ENCODE peak calls at places on chromosomes 6 and 20, in four cellular contexts. A is GM12878, B is K562, W is HCT116. F is an unnamed sample.

GRCh38 chr6:54718541-54719023 is 128.0 kb upstream of the FAM83B start:
- DNase-seq in A (no peak), B (no peak), W (no peak), F (no peak)

GRCh38 chr6:30100585-30101422 is 12.1 kb downstream of the TRIM31 start:
- DNase-seq in A (no peak), B (peak), W (no peak), F (no peak)

GRCh38 chr6:42226251-42227143 is 8.8 kb upstream of the MRPS10 start:
- DNase-seq in A (no peak), B (no peak), W (peak), F (peak)

GRCh38 chr6:35026434-35027222 is 114.5 kb downstream of the TCP11 start:
- DNase-seq in A (no peak), B (no peak), W (peak), F (no peak)

GRCh38 chr6:81761197-81761596 is 8.7 kb upstream of the TENT5A start:
- DNase-seq in A (no peak), B (no peak), W (no peak), F (no peak)

GRCh38 chr6:122494665-122495272 is 23.2 kb upstream of the SERINC1 start:
- DNase-seq in A (no peak), B (no peak), W (no peak), F (no peak)

GRCh38 chr6:133835901-133836300 is 53.0 kb upstream of the TCF21 start:
- DNase-seq in A (no peak), B (no peak), W (no peak), F (no peak)

GRCh38 chr6:24504274-24504641 is 9.5 kb downstream of the ALDH5A1 start:
- DNase-seq in A (no peak), B (no peak), W (no peak), F (no peak)

GRCh38 chr6:13383280-13384163 is 55.2 kb upstream of the TBC1D7 start:
- DNase-seq in A (peak), B (no peak), W (no peak), F (no peak)

GRCh38 chr6:166402582-166403277 is 20.0 kb upstream of the MPC1 start:
- DNase-seq in A (no peak), B (no peak), W (no peak), F (no peak)
- TF ChIP-seq YY1 in A (no peak), B (no peak), W (no peak), F (no peak)

DNA sequence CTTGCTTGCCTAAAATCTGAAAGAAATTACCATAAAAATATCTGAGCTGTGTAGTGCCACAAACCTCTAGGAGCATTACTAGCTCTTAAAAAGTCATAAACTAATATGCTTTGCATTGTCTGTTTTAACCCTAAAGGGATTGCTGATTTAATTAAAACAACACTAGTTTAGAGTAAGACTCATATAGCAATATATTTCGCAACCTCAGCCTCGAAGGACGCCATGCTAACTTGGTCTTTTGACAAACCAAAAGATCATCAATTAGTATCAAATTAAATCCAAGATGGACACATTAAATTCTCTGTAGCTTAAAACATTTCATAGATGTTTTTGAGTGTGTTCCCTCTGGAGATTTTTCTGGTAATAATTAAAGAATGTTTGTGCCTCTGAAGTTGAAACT is 74.8 kb upstream of the KCNQ5 start:
- DNase-seq in A (no peak), B (no peak), W (no peak), F (no peak)
- TF ChIP-seq YY1 in A (no peak), B (no peak), W (no peak), F (no peak)

DNA sequence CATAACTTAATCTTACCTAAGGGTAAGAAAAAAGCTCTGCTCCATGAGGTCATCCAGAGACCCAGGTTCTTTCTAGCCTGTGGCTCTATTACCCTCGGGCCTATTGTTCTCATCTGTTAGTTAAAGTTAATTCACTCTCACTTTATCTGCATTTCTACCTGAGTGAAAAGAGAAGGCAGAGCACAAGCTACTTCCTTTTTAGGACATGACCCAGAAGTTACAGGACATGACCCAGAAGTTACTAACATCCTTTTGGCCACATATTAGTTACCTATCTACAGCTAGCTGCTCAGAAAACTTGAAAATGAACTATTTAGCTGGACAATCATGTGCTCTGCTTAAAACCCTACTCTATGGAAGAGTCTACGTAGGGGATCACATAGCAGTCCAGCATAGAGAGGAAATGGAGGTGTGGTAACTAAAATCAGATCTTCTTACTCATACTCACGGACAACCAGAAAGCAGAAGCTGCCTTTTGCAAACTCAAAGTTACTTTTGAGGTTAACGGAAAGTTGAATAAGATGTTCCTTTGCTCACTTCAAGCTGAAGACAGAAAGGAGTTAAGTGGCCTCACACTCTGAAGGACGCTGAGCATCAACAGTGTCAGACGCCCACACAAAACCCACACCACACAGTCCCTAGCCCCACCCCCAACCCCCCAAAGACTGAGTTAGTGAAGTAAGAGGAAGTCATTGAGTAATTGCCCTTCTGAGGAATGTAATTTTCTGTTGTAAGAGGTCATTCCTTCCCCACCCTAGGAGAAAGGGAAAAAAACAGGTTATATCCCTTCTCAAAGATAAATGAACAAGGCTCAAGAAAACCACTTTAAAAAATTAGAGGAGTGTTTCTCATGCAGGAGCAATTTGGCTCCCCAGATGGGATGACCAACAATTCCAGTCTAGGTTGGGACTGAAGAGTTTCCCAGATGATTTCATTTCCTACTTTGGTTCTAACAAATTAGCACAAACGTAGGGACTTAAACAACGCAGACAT is 45.9 kb upstream of the TAB2 start:
- DNase-seq in A (peak), B (no peak), W (no peak), F (no peak)
- TF ChIP-seq YY1 in A (peak), B (no peak), W (no peak), F (no peak)

GRCh38 chr20:17957505-17958325 is 10.9 kb downstream of the SNX5 start:
- DNase-seq in A (no peak), B (no peak), W (no peak), F (no peak)
- TF ChIP-seq YY1 in A (no peak), B (no peak), W (no peak), F (no peak)

GRCh38 chr20:2866236-2866635 is 7.0 kb upstream of the PTPRA start:
- DNase-seq in A (no peak), B (no peak), W (no peak), F (no peak)

GRCh38 chr20:2867081-2867860 is 6.0 kb upstream of the PTPRA start:
- DNase-seq in A (no peak), B (no peak), W (no peak), F (no peak)

GRCh38 chr20:2864626-2865025 is 8.7 kb upstream of the PTPRA start:
- DNase-seq in A (no peak), B (no peak), W (no peak), F (no peak)

GRCh38 chr20:2865101-2865500 is 8.2 kb upstream of the PTPRA start:
- DNase-seq in A (no peak), B (no peak), W (no peak), F (no peak)

DNA sequence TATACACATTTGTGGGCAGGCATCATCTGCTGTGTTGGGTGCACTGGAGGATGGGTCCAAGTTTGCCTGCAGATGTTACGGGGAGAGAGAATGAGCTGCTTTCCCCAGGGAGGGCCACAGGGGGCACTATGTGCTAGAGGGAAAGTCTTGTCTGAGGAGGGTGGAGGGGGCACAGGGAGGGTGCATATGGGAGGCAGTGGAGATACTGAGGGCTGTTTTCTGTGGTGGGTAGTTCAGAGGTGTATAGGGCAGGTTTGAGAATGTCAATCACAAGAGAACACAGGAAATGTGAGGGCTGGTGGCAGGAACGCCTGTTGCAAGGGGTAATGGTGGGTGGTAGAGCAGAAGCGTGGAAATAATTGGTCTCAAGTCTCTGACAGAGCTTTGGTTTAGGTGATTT is 7.7 kb upstream of the PTPRA start:
- DNase-seq in A (no peak), B (peak), W (no peak), F (no peak)
- TF ChIP-seq YY1 in A (no peak), B (no peak), W (no peak), F (no peak)

F was measured in NT2/D1.